ENCODE peak calls at places on chromosomes 11 and 22, in four cellular contexts. One of them, this sample, is unnamed.
A peak's percentile ranks its signal among the peaks of the same experiment; 100 is the strongest.

GRCh38 chr22:32665676-32666075 is 135.8 kb upstream of the TIMP3 start:
- DNase-seq in H1: no peak
- DNase-seq in H9: no peak
- DNase-seq in IMR-90: peak; percentile 55
- DNase-seq in this sample: no peak

GRCh38 chr11:121300313-121300971 is 7.9 kb downstream of the SC5D start:
- DNase-seq in H1: no peak
- DNase-seq in IMR-90: no peak
- DNase-seq in H9: no peak
- DNase-seq in this sample: no peak

GRCh38 chr11:32451808-32452207 is 16.5 kb upstream of the WT1 start:
- DNase-seq in H1: no peak
- DNase-seq in H9: no peak
- DNase-seq in IMR-90: no peak
- DNase-seq in this sample: no peak

GRCh38 chr11:27429740-27430451 is 42.7 kb downstream of the LGR4 start:
- DNase-seq in IMR-90: peak; percentile 7
- DNase-seq in H1: no peak
- DNase-seq in H9: no peak
- DNase-seq in this sample: no peak

GRCh38 chr22:44278234-44279058 is 34.3 kb downstream of the SHISAL1 start:
- DNase-seq in IMR-90: no peak
- DNase-seq in H9: no peak
- DNase-seq in H1: no peak
- DNase-seq in this sample: no peak

GRCh38 chr11:113457784-113458183 is 17.4 kb downstream of the DRD2 start:
- DNase-seq in H9: peak; percentile 59
- DNase-seq in H1: no peak
- DNase-seq in IMR-90: no peak
- DNase-seq in this sample: peak; percentile 52

GRCh38 chr11:94131363-94132115 is 2.9 kb downstream of the PANX1 start:
- DNase-seq in IMR-90: peak; percentile 50
- DNase-seq in H1: no peak
- DNase-seq in H9: no peak
- DNase-seq in this sample: no peak

GRCh38 chr11:84685976-84686375 is 941.2 kb downstream of the DLG2 start:
- DNase-seq in IMR-90: no peak
- DNase-seq in H9: no peak
- DNase-seq in H1: no peak
- DNase-seq in this sample: no peak

GRCh38 chr11:113982306-113982705 is 7.4 kb downstream of the HTR3A start:
- DNase-seq in H1: no peak
- DNase-seq in H9: no peak
- DNase-seq in IMR-90: no peak
- DNase-seq in this sample: no peak

GRCh38 chr11:75383246-75383645 is 16.1 kb upstream of the RPS3 start:
- DNase-seq in H9: peak; percentile 83
- DNase-seq in IMR-90: no peak
- DNase-seq in H1: no peak
- DNase-seq in this sample: peak; percentile 82

GRCh38 chr11:65695459-65696241 is 16.4 kb upstream of the KAT5 start:
- DNase-seq in H1: no peak
- DNase-seq in H9: no peak
- DNase-seq in IMR-90: no peak
- DNase-seq in this sample: no peak

GRCh38 chr22:40449676-40450035 is 79.3 kb downstream of the SGSM3 start:
- DNase-seq in H9: no peak
- DNase-seq in H1: no peak
- DNase-seq in IMR-90: peak; percentile 62
- DNase-seq in this sample: no peak

GRCh38 chr11:34262601-34263081 is 95.2 kb downstream of the ABTB2 start:
- DNase-seq in H1: no peak
- DNase-seq in IMR-90: no peak
- DNase-seq in H9: no peak
- DNase-seq in this sample: no peak

GRCh38 chr22:37638351-37639069 is 959 bp upstream of the SH3BP1 start:
- DNase-seq in H9: peak; percentile 45
- DNase-seq in H1: no peak
- DNase-seq in IMR-90: no peak
- DNase-seq in this sample: peak; percentile 36
- H2AK5ac ChIP-seq in H9: no peak overlapping the region
- H2AK5ac ChIP-seq in H1: no peak overlapping the region
- H2AK5ac ChIP-seq in IMR-90: peak overlapping the region; percentile 71
- H2AK5ac ChIP-seq in this sample: no peak overlapping the region

GRCh38 chr22:22228921-22229320 is 15.7 kb upstream of the VPREB1 start:
- DNase-seq in H9: no peak
- DNase-seq in IMR-90: no peak
- DNase-seq in H1: no peak
- DNase-seq in this sample: no peak
- H4K5ac ChIP-seq in H9: no peak overlapping the region
- H4K5ac ChIP-seq in IMR-90: no peak overlapping the region
- H4K5ac ChIP-seq in H1: no peak overlapping the region
- H4K5ac ChIP-seq in this sample: no peak overlapping the region

GRCh38 chr11:91230647-91231046 is 994.0 kb upstream of the FAT3 start:
- DNase-seq in IMR-90: no peak
- DNase-seq in H1: no peak
- DNase-seq in H9: no peak
- DNase-seq in this sample: no peak
- H3K4me1 ChIP-seq in IMR-90: no peaks in the 10 kb centered on the region
- H3K4me1 ChIP-seq in H1: no peaks in the 10 kb centered on the region
- H3K4me1 ChIP-seq in H9: no peaks in the 10 kb centered on the region
- H3K4me1 ChIP-seq in this sample: no peaks in the 10 kb centered on the region

GRCh38 chr11:117822031-117822521 is 2.5 kb downstream of the FXYD2 start:
- DNase-seq in H1: no peak
- DNase-seq in IMR-90: no peak
- DNase-seq in H9: peak; percentile 65
- DNase-seq in this sample: peak; percentile 49

GRCh38 chr11:117823941-117824420 is 563 bp downstream of the FXYD2 start:
- DNase-seq in H1: no peak
- DNase-seq in IMR-90: no peak
- DNase-seq in H9: peak; percentile 37
- DNase-seq in this sample: no peak

GRCh38 chr11:117821431-117821830 is 3.1 kb downstream of the FXYD2 start:
- DNase-seq in H9: no peak
- DNase-seq in IMR-90: no peak
- DNase-seq in H1: no peak
- DNase-seq in this sample: no peak

GRCh38 chr11:117823294-117823940 is 1.1 kb downstream of the FXYD2 start:
- DNase-seq in IMR-90: no peak
- DNase-seq in H1: no peak
- DNase-seq in H9: no peak
- DNase-seq in this sample: peak; percentile 62

DNA sequence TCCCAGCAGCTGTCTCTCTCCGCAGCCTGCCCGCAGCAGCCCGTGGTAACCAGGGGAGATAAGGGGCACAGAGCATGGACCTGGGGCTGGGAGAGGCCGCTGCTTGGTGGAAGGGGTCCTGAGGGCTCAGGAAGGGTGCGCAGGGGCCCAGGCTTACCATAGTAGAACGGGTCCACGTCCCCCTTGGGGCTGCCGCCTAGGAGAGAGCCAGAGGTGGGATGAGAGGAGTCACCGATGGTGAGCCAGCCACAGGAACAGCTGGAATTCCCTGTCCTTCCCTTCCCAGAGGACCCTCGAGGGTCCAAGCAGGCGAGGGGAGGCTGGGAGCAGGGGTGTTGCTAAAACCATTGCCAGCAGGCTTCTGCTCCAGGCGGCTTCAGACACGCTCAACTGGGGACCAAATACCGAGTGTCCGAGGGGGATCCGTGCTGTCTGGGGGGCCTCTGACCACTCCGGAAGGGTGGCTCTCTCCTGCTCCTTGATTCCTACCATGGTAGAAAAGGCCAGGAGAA is 2.0 kb downstream of the FXYD2 start:
- DNase-seq in H9: no peak
- DNase-seq in H1: no peak
- DNase-seq in IMR-90: no peak
- DNase-seq in this sample: no peak
- H2AK5ac ChIP-seq in H9: no peak overlapping the region
- H2AK5ac ChIP-seq in H1: no peak overlapping the region
- H2AK5ac ChIP-seq in IMR-90: no peak overlapping the region
- H2AK5ac ChIP-seq in this sample: peak overlapping the region; percentile 67

DNA sequence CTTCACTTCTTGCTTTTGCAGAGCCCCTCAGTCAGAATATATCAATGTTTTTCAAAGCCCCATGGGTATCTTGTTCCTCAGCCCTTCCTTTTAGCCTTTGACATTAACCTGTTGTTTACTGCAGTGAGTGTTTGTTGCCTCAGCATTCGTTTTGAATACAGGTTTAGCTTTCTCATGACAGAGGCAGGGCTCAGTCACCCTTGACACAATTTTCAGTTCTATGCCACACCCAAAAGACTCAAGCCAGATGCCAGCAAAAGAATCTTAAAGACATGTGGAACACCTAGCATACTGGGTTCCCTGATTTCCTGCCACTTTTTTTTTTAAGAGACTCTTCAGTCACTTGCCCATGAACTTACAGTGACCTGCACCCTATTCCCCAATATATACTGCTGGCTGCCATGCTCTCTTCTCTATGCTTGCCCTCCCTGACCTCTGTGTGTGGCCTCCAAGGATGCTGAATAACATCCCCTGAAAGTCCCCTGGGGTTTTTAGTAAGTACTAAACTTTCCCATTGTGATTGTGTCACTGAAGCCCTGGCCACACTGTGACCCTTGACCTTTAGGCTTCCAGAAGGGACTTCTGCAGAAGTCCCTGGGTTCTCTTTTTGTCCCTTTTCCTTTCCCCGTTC is 1225.5 kb downstream of the TBC1D22A start:
- DNase-seq in H1: no peak
- DNase-seq in H9: no peak
- DNase-seq in IMR-90: no peak
- DNase-seq in this sample: no peak
- H4K5ac ChIP-seq in H1: no peak overlapping the region
- H4K5ac ChIP-seq in H9: no peak overlapping the region
- H4K5ac ChIP-seq in IMR-90: no peak overlapping the region
- H4K5ac ChIP-seq in this sample: no peak overlapping the region